ENCODE peak calls at places on chromosomes 11 and 22, in five cellular contexts. N, L, J, O and D are unnamed samples.

GRCh38 chr11:116931206-116931953 is 94.0 kb upstream of the APOA1 start:
- DNase-seq in N (no peak), L (no peak), J (peak; percentile 54), O (no peak), D (peak; percentile 56)

GRCh38 chr11:10379022-10379421 is 74.1 kb downstream of the ADM start:
- DNase-seq in N (no peak), O (no peak), L (no peak), J (no peak), D (peak; percentile 36)

GRCh38 chr11:70637949-70638598 is 239.7 kb downstream of the CTTN start:
- DNase-seq in L (no peak), N (no peak), O (no peak), J (no peak), D (no peak)

GRCh38 chr11:122375687-122376399 is 259.8 kb upstream of the BLID start:
- DNase-seq in J (peak; percentile 68), L (no peak), N (no peak), O (peak; percentile 55), D (no peak)

GRCh38 chr11:108498046-108498815 is at the start of gene POGLUT3:
- DNase-seq in N (peak; percentile 88), O (no peak), L (peak; percentile 20), J (peak; percentile 68), D (peak; percentile 86)

GRCh38 chr11:1087961-1088926 is 13.6 kb downstream of the MUC2 start:
- DNase-seq in N (no peak), J (no peak), L (no peak), O (no peak), D (no peak)

GRCh38 chr11:102204174-102204573 is 93.9 kb downstream of the YAP1 start:
- DNase-seq in J (no peak), N (no peak), L (no peak), O (no peak), D (no peak)

GRCh38 chr11:95925011-95925410 is 1.1 kb upstream of the MTMR2 start:
- DNase-seq in L (no peak), N (no peak), J (no peak), O (no peak), D (peak; percentile 57)

GRCh38 chr11:6151117-6151516 is 19.0 kb downstream of the OR52B2 start:
- DNase-seq in L (no peak), O (no peak), J (no peak), N (no peak), D (no peak)

GRCh38 chr22:29842740-29843139 is 4.7 kb upstream of the ASCC2 start:
- DNase-seq in N (no peak), L (peak; percentile 90), J (no peak), O (peak; percentile 58), D (no peak)

GRCh38 chr11:7307836-7308235 is 56.1 kb downstream of the SYT9 start:
- DNase-seq in J (peak; percentile 30), O (no peak), L (no peak), N (no peak), D (no peak)

GRCh38 chr11:5275369-5276110 is 5.8 kb upstream of the HBE1 start:
- DNase-seq in O (no peak), N (no peak), L (no peak), J (no peak), D (no peak)

GRCh38 chr22:42908082-42908746 is 51.1 kb upstream of the ARFGAP3 start:
- DNase-seq in L (no peak), J (no peak), N (no peak), O (no peak), D (no peak)

GRCh38 chr11:109697140-109697843 is 275.3 kb downstream of the C11orf87 start:
- DNase-seq in O (peak; percentile 29), N (no peak), J (peak; percentile 55), L (peak; percentile 19), D (peak; percentile 59)

GRCh38 chr22:19875061-19875530 is 20.4 kb upstream of the GNB1L start:
- DNase-seq in N (peak; percentile 75), L (no peak), J (no peak), O (no peak), D (no peak)

GRCh38 chr11:134366279-134366678 is 34.5 kb downstream of the GLB1L2 start:
- DNase-seq in O (no peak), J (no peak), N (no peak), L (no peak), D (no peak)

GRCh38 chr11:108536783-108537182 is 38.6 kb upstream of the POGLUT3 start:
- DNase-seq in J (no peak), L (no peak), O (no peak), N (peak; percentile 37), D (no peak)

GRCh38 chr22:24184057-24184798 is 2.9 kb downstream of the SUSD2 start:
- DNase-seq in N (no peak), O (no peak), J (no peak), L (no peak), D (no peak)

GRCh38 chr22:43002198-43002577 is 12.8 kb downstream of the PACSIN2 start:
- DNase-seq in J (no peak), O (no peak), L (no peak), N (no peak), D (no peak)

GRCh38 chr22:18022851-18023250 is 1.5 kb downstream of the MICAL3 start:
- DNase-seq in O (no peak), L (no peak), N (no peak), J (no peak), D (no peak)

GRCh38 chr22:20013382-20013871 is 3.2 kb downstream of the ARVCF start:
- DNase-seq in L (no peak), J (peak; percentile 62), O (no peak), N (no peak), D (peak; percentile 46)

GRCh38 chr11:123640677-123641494 is 13.5 kb downstream of the SCN3B start:
- DNase-seq in J (peak; percentile 61), L (no peak), O (no peak), N (no peak), D (peak; percentile 70)

GRCh38 chr11:15942936-15943335 is 413.4 kb downstream of the SOX6 start:
- DNase-seq in N (peak; percentile 76), J (no peak), L (no peak), O (no peak), D (no peak)

GRCh38 chr11:2140411-2141400 is 1.5 kb upstream of the IGF2 start:
- DNase-seq in L (no peak), O (no peak), N (no peak), J (no peak), D (no peak)

GRCh38 chr11:70662691-70663098 is 264.4 kb downstream of the CTTN start:
- DNase-seq in J (no peak), N (no peak), O (no peak), L (no peak), D (no peak)

GRCh38 chr22:45240137-45240809 is 421 bp downstream of the KIAA0930 start:
- DNase-seq in L (no peak), N (no peak), O (no peak), J (peak; percentile 37), D (peak; percentile 65)

GRCh38 chr11:35539256-35539655 is 13.8 kb upstream of the PAMR1 start:
- DNase-seq in O (no peak), J (no peak), L (no peak), N (no peak), D (no peak)

GRCh38 chr11:43382614-43383013 is 23.9 kb downstream of the TTC17 start:
- DNase-seq in L (no peak), N (no peak), O (no peak), J (no peak), D (no peak)

GRCh38 chr11:11975201-11976092 is 33.0 kb downstream of the DKK3 start:
- DNase-seq in J (no peak), N (peak; percentile 72), L (no peak), O (no peak), D (no peak)

GRCh38 chr11:58075781-58076180 is 45.0 kb downstream of the OR6Q1 start:
- DNase-seq in L (no peak), O (peak; percentile 7), N (no peak), J (no peak), D (no peak)

GRCh38 chr22:48665286-48666010 is 1162.2 kb downstream of the BRD1 start:
- DNase-seq in N (no peak), J (no peak), O (peak; percentile 11), L (peak; percentile 78), D (no peak)

GRCh38 chr22:38927033-38927789 is 30.2 kb upstream of the APOBEC3A start:
- DNase-seq in J (peak; percentile 77), N (peak; percentile 90), O (no peak), L (peak; percentile 10), D (peak; percentile 62)

GRCh38 chr11:117829369-117829725 is 4.8 kb upstream of the FXYD2 start:
- DNase-seq in O (no peak), N (no peak), L (no peak), J (no peak), D (no peak)